ENCODE peak calls at places on chromosomes 16 and 17, in four cellular contexts. One of them, this sample, is unnamed.

GRCh38 chr17:18859256-18859655 is 1.3 kb downstream of the PRPSAP2 start:
- DNase-seq in HL-60: no peak
- DNase-seq in GM12878: no peak
- DNase-seq in K562: no peak
- DNase-seq in this sample: no peak

GRCh38 chr16:27441998-27442397 is 40.0 kb downstream of the IL21R start:
- DNase-seq in K562: no peak
- DNase-seq in HL-60: no peak
- DNase-seq in GM12878: no peak
- DNase-seq in this sample: no peak

GRCh38 chr16:31386157-31386984 is 6.8 kb upstream of the ITGAD start:
- DNase-seq in K562: no peak
- DNase-seq in HL-60: no peak
- DNase-seq in GM12878: no peak
- DNase-seq in this sample: no peak

GRCh38 chr17:14746784-14747575 is 446.1 kb downstream of the HS3ST3B1 start:
- DNase-seq in GM12878: no peak
- DNase-seq in K562: no peak
- DNase-seq in HL-60: no peak
- DNase-seq in this sample: no peak

GRCh38 chr17:49995055-49995738 is at the start of gene DLX3:
- DNase-seq in GM12878: no peak
- DNase-seq in HL-60: no peak
- DNase-seq in K562: no peak
- DNase-seq in this sample: no peak

GRCh38 chr17:7589891-7590611 is at the start of gene SOX15:
- DNase-seq in K562: no peak
- DNase-seq in HL-60: no peak
- DNase-seq in GM12878: no peak
- DNase-seq in this sample: no peak

GRCh38 chr17:19368119-19368660 is 5.7 kb upstream of the B9D1 start:
- DNase-seq in GM12878: no peak
- DNase-seq in HL-60: no peak
- DNase-seq in K562: no peak
- DNase-seq in this sample: no peak

GRCh38 chr17:30337393-30337999 is 3.6 kb upstream of the TMIGD1 start:
- DNase-seq in HL-60: no peak
- DNase-seq in K562: no peak
- DNase-seq in GM12878: no peak
- DNase-seq in this sample: no peak

GRCh38 chr16:78251115-78251514 is 151.7 kb downstream of the WWOX start:
- DNase-seq in HL-60: no peak
- DNase-seq in GM12878: no peak
- DNase-seq in K562: no peak
- DNase-seq in this sample: no peak

GRCh38 chr17:64196626-64197025 is 66.4 kb downstream of the TEX2 start:
- DNase-seq in K562: no peak
- DNase-seq in GM12878: no peak
- DNase-seq in HL-60: no peak
- DNase-seq in this sample: no peak

GRCh38 chr16:67666538-67667433 is at the start of the genes C16orf86 and ENKD1:
- DNase-seq in GM12878: no peak
- DNase-seq in HL-60: peak
- DNase-seq in K562: peak
- DNase-seq in this sample: peak

GRCh38 chr16:5323284-5323683 is 225.7 kb upstream of the EEF2KMT start:
- DNase-seq in HL-60: no peak
- DNase-seq in K562: no peak
- DNase-seq in GM12878: no peak
- DNase-seq in this sample: no peak

GRCh38 chr16:27781195-27781524 is 231.2 kb downstream of the KATNIP start:
- DNase-seq in HL-60: no peak
- DNase-seq in GM12878: no peak
- DNase-seq in K562: peak
- DNase-seq in this sample: no peak

GRCh38 chr16:77211880-77212735 is 12.9 kb downstream of the SYCE1L start:
- DNase-seq in GM12878: no peak
- DNase-seq in K562: peak
- DNase-seq in HL-60: no peak
- DNase-seq in this sample: peak

GRCh38 chr17:63140255-63140654 is 174.2 kb downstream of the TANC2 start:
- DNase-seq in HL-60: no peak
- DNase-seq in GM12878: peak
- DNase-seq in K562: no peak
- DNase-seq in this sample: no peak

GRCh38 chr17:42354956-42355843 is 33.0 kb downstream of the STAT3 start:
- DNase-seq in HL-60: no peak
- DNase-seq in K562: no peak
- DNase-seq in GM12878: no peak
- DNase-seq in this sample: no peak

GRCh38 chr17:17830269-17830567 is 6.6 kb downstream of the SREBF1 start:
- DNase-seq in K562: no peak
- DNase-seq in HL-60: no peak
- DNase-seq in GM12878: no peak
- DNase-seq in this sample: no peak

GRCh38 chr17:47776330-47777197 is 43.5 kb downstream of the TBX21 start:
- DNase-seq in HL-60: peak
- DNase-seq in GM12878: no peak
- DNase-seq in K562: peak
- DNase-seq in this sample: peak

GRCh38 chr17:61065263-61065773 is 334.3 kb upstream of the TBX2 start:
- DNase-seq in K562: no peak
- DNase-seq in GM12878: no peak
- DNase-seq in HL-60: no peak
- DNase-seq in this sample: no peak
- TF ChIP-seq SPI1 in K562: no peak
- TF ChIP-seq SPI1 in GM12878: no peak
- TF ChIP-seq SPI1 in HL-60: no peak
- TF ChIP-seq SPI1 in this sample: no peak

DNA sequence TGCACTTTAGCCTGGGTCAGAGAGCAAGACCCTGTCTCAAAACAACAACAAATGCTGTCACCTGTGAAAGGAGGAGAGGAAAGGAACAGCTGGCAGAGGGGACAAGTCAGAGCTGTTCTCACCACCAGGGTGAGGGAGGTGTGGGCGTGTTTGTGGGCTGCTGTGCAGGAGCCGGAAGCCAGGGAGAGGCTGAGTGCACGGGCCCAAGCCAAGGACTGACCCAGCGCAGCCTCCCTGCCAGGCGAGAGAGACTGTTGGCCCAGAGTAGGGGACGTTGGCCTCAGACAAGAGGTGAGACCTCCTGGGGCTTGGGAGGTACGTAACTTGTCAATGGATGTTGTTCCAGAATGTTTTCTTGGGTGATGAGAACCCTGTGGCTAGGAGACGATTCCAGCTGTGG is 10.7 kb downstream of the SPNS2 start:
- DNase-seq in GM12878: peak
- DNase-seq in HL-60: no peak
- DNase-seq in K562: peak
- DNase-seq in this sample: peak
- TF ChIP-seq SPI1 in GM12878: no peak
- TF ChIP-seq SPI1 in HL-60: no peak
- TF ChIP-seq SPI1 in K562: no peak
- TF ChIP-seq SPI1 in this sample: no peak

GRCh38 chr17:72008236-72008874 is 112.5 kb upstream of the SOX9 start:
- DNase-seq in HL-60: no peak
- DNase-seq in K562: no peak
- DNase-seq in GM12878: no peak
- DNase-seq in this sample: no peak
- TF ChIP-seq SPI1 in HL-60: no peak
- TF ChIP-seq SPI1 in K562: no peak
- TF ChIP-seq SPI1 in GM12878: no peak
- TF ChIP-seq SPI1 in this sample: no peak

GRCh38 chr16:65202461-65202860 is 80.6 kb upstream of the CDH11 start:
- DNase-seq in K562: no peak
- DNase-seq in GM12878: no peak
- DNase-seq in HL-60: no peak
- DNase-seq in this sample: no peak

GRCh38 chr16:65200374-65200773 is 78.5 kb upstream of the CDH11 start:
- DNase-seq in GM12878: no peak
- DNase-seq in HL-60: no peak
- DNase-seq in K562: no peak
- DNase-seq in this sample: no peak

GRCh38 chr16:65196696-65197095 is 74.8 kb upstream of the CDH11 start:
- DNase-seq in GM12878: no peak
- DNase-seq in HL-60: no peak
- DNase-seq in K562: no peak
- DNase-seq in this sample: no peak

GRCh38 chr16:65201446-65202010 is 79.7 kb upstream of the CDH11 start:
- DNase-seq in GM12878: no peak
- DNase-seq in K562: no peak
- DNase-seq in HL-60: no peak
- DNase-seq in this sample: no peak

DNA sequence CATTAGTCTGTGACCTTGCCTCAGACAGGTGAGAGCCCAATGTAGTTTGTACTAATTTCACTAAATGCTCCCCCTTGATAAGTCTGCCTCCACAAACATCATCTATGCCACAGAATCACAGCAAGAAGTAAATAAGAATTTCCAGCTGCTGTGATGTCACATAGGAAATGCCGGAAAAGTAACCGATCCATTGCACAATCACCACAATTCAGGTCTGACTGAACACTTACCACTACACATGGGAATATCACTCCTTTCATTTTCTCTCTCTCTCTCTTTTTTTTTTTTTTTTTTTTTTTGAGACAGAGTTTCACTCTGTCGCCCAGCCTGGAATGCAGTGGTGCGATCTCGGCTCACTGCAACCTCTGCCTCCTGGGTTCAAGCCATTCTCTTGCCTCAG is 79.0 kb upstream of the CDH11 start:
- DNase-seq in HL-60: no peak
- DNase-seq in GM12878: no peak
- DNase-seq in K562: no peak
- DNase-seq in this sample: no peak
- TF ChIP-seq SPI1 in HL-60: no peak
- TF ChIP-seq SPI1 in GM12878: no peak
- TF ChIP-seq SPI1 in K562: no peak
- TF ChIP-seq SPI1 in this sample: no peak

DNA sequence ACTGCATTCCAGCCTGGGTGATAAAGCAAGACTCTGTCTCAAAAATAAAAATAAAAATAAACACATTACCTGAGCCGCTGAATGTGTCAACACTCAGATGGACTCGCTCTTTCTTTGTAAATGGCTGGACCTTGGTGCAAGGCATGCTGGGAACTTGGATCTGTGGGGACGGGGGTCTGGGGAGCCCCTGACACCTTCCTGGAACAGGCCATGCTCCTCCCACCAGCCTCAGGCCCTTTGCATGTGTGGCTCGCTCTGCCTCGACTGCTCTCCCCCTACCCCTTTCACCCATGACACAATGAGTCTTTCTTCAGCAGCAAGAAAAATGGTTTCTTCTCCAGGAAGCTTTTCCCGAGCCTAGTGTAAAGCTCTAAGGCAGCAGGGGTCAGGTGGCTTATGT is 94.0 kb upstream of the CDH5 start:
- DNase-seq in GM12878: no peak
- DNase-seq in HL-60: no peak
- DNase-seq in K562: no peak
- DNase-seq in this sample: no peak
- TF ChIP-seq SPI1 in GM12878: no peak
- TF ChIP-seq SPI1 in HL-60: no peak
- TF ChIP-seq SPI1 in K562: no peak
- TF ChIP-seq SPI1 in this sample: no peak

DNA sequence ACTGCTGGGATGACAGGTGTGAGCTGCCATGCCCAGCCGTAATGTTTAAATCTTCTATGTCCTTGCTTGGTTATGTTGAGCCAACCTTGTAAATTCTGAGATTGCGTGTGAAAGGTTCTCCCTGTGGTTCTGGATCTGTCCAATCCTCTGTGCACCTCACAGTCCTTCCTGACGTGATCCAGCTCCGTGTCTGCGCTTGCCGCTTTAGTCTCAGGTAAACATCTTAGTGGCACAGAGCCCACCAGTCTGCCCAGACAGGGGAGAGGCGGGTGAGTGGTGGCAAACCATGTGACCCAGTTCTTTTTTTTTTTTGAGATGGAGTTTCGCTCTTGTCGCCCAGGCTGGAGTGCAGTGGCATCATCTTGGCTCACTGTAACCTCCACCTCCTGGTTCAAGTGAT is 13.9 kb downstream of the SLC25A10 start:
- DNase-seq in GM12878: no peak
- DNase-seq in K562: no peak
- DNase-seq in HL-60: no peak
- DNase-seq in this sample: no peak
- TF ChIP-seq SPI1 in GM12878: no peak
- TF ChIP-seq SPI1 in K562: no peak
- TF ChIP-seq SPI1 in HL-60: no peak
- TF ChIP-seq SPI1 in this sample: no peak

GRCh38 chr17:61442878-61443474 is 9.2 kb upstream of the TBX4 start:
- DNase-seq in GM12878: no peak
- DNase-seq in HL-60: no peak
- DNase-seq in K562: peak
- DNase-seq in this sample: no peak

GRCh38 chr17:61444075-61444474 is 8.1 kb upstream of the TBX4 start:
- DNase-seq in GM12878: no peak
- DNase-seq in HL-60: no peak
- DNase-seq in K562: peak
- DNase-seq in this sample: no peak

GRCh38 chr17:61443475-61443882 is 8.7 kb upstream of the TBX4 start:
- DNase-seq in K562: peak
- DNase-seq in HL-60: no peak
- DNase-seq in GM12878: no peak
- DNase-seq in this sample: no peak

GRCh38 chr17:61447358-61447757 is 4.9 kb upstream of the TBX4 start:
- DNase-seq in GM12878: no peak
- DNase-seq in HL-60: no peak
- DNase-seq in K562: no peak
- DNase-seq in this sample: no peak

GRCh38 chr17:61444831-61445230 is 7.4 kb upstream of the TBX4 start:
- DNase-seq in GM12878: no peak
- DNase-seq in K562: no peak
- DNase-seq in HL-60: no peak
- DNase-seq in this sample: no peak
- TF ChIP-seq SPI1 in GM12878: no peak
- TF ChIP-seq SPI1 in K562: no peak
- TF ChIP-seq SPI1 in HL-60: no peak
- TF ChIP-seq SPI1 in this sample: no peak

GRCh38 chr17:71842991-71843390 is 277.8 kb upstream of the SOX9 start:
- DNase-seq in HL-60: no peak
- DNase-seq in GM12878: no peak
- DNase-seq in K562: no peak
- DNase-seq in this sample: no peak
- TF ChIP-seq SPI1 in HL-60: no peak
- TF ChIP-seq SPI1 in GM12878: no peak
- TF ChIP-seq SPI1 in K562: no peak
- TF ChIP-seq SPI1 in this sample: no peak